ENCODE peak calls at places on chromosomes 3 and 15, in nine cellular contexts. One of them, this sample, is unnamed.

GRCh38 chr3:125148836-125149235 is 63.7 kb downstream of the SLC12A8 start:
- DNase-seq in NCI-H460: no peak
- DNase-seq in NT2/D1: no peak
- DNase-seq in T follicular helper cell: no peak
- DNase-seq in IMR-90: peak
- DNase-seq in osteocyte: no peak
- DNase-seq in tibial nerve: no peak
- DNase-seq in activated CD8-positive, alpha-beta memory T cell treated with anti-CD3 and anti-CD28 coated beads, Interleukin-2, amount 10 ng/mL, durations not matched to agents 7 days and 5 days: no peak
- DNase-seq in upper lobe of right lung: peak
- DNase-seq in this sample: no peak

GRCh38 chr15:91552555-91552954 is 301.0 kb upstream of the SLCO3A1 start:
- DNase-seq in NCI-H460: no peak
- DNase-seq in NT2/D1: no peak
- DNase-seq in T follicular helper cell: no peak
- DNase-seq in IMR-90: no peak
- DNase-seq in osteocyte: no peak
- DNase-seq in tibial nerve: no peak
- DNase-seq in activated CD8-positive, alpha-beta memory T cell treated with anti-CD3 and anti-CD28 coated beads, Interleukin-2, amount 10 ng/mL, durations not matched to agents 7 days and 5 days: no peak
- DNase-seq in upper lobe of right lung: no peak
- DNase-seq in this sample: no peak

GRCh38 chr15:42832577-42832976 is 88.0 kb downstream of the TTBK2 start:
- DNase-seq in NCI-H460: no peak
- DNase-seq in NT2/D1: no peak
- DNase-seq in T follicular helper cell: no peak
- DNase-seq in IMR-90: peak
- DNase-seq in osteocyte: no peak
- DNase-seq in tibial nerve: no peak
- DNase-seq in activated CD8-positive, alpha-beta memory T cell treated with anti-CD3 and anti-CD28 coated beads, Interleukin-2, amount 10 ng/mL, durations not matched to agents 7 days and 5 days: no peak
- DNase-seq in upper lobe of right lung: no peak
- DNase-seq in this sample: no peak

GRCh38 chr3:14899993-14900618 is 47.3 kb upstream of the NR2C2 start:
- DNase-seq in NCI-H460: no peak
- DNase-seq in NT2/D1: peak
- DNase-seq in T follicular helper cell: no peak
- DNase-seq in IMR-90: no peak
- DNase-seq in osteocyte: no peak
- DNase-seq in tibial nerve: no peak
- DNase-seq in activated CD8-positive, alpha-beta memory T cell treated with anti-CD3 and anti-CD28 coated beads, Interleukin-2, amount 10 ng/mL, durations not matched to agents 7 days and 5 days: no peak
- DNase-seq in upper lobe of right lung: no peak
- DNase-seq in this sample: no peak

GRCh38 chr3:184565421-184566211 is 4.0 kb downstream of the EPHB3 start:
- DNase-seq in NCI-H460: no peak
- DNase-seq in NT2/D1: no peak
- DNase-seq in T follicular helper cell: no peak
- DNase-seq in IMR-90: peak
- DNase-seq in osteocyte: no peak
- DNase-seq in tibial nerve: no peak
- DNase-seq in activated CD8-positive, alpha-beta memory T cell treated with anti-CD3 and anti-CD28 coated beads, Interleukin-2, amount 10 ng/mL, durations not matched to agents 7 days and 5 days: no peak
- DNase-seq in upper lobe of right lung: peak
- DNase-seq in this sample: peak

GRCh38 chr15:67783303-67783702 is 42.0 kb upstream of the SKOR1 start:
- DNase-seq in NCI-H460: no peak
- DNase-seq in NT2/D1: no peak
- DNase-seq in T follicular helper cell: peak
- DNase-seq in IMR-90: no peak
- DNase-seq in osteocyte: no peak
- DNase-seq in tibial nerve: no peak
- DNase-seq in activated CD8-positive, alpha-beta memory T cell treated with anti-CD3 and anti-CD28 coated beads, Interleukin-2, amount 10 ng/mL, durations not matched to agents 7 days and 5 days: peak
- DNase-seq in upper lobe of right lung: no peak
- DNase-seq in this sample: no peak

GRCh38 chr3:190855151-190855550 is 7.3 kb downstream of the GMNC start:
- DNase-seq in NCI-H460: no peak
- DNase-seq in NT2/D1: peak
- DNase-seq in T follicular helper cell: no peak
- DNase-seq in IMR-90: no peak
- DNase-seq in osteocyte: no peak
- DNase-seq in tibial nerve: no peak
- DNase-seq in activated CD8-positive, alpha-beta memory T cell treated with anti-CD3 and anti-CD28 coated beads, Interleukin-2, amount 10 ng/mL, durations not matched to agents 7 days and 5 days: no peak
- DNase-seq in upper lobe of right lung: no peak
- DNase-seq in this sample: peak

GRCh38 chr3:117097356-117097755 is 387.8 kb downstream of the TUSC7 start:
- DNase-seq in NCI-H460: no peak
- DNase-seq in NT2/D1: no peak
- DNase-seq in T follicular helper cell: no peak
- DNase-seq in IMR-90: peak
- DNase-seq in osteocyte: no peak
- DNase-seq in tibial nerve: no peak
- DNase-seq in activated CD8-positive, alpha-beta memory T cell treated with anti-CD3 and anti-CD28 coated beads, Interleukin-2, amount 10 ng/mL, durations not matched to agents 7 days and 5 days: no peak
- DNase-seq in upper lobe of right lung: no peak
- DNase-seq in this sample: no peak

GRCh38 chr3:106610362-106610997 is 741.7 kb upstream of the CBLB start:
- DNase-seq in NCI-H460: no peak
- DNase-seq in NT2/D1: no peak
- DNase-seq in T follicular helper cell: no peak
- DNase-seq in IMR-90: peak
- DNase-seq in osteocyte: no peak
- DNase-seq in tibial nerve: no peak
- DNase-seq in activated CD8-positive, alpha-beta memory T cell treated with anti-CD3 and anti-CD28 coated beads, Interleukin-2, amount 10 ng/mL, durations not matched to agents 7 days and 5 days: no peak
- DNase-seq in upper lobe of right lung: no peak
- DNase-seq in this sample: no peak

GRCh38 chr3:122099255-122099654 is 44.1 kb downstream of the CD86 start:
- DNase-seq in NCI-H460: no peak
- DNase-seq in NT2/D1: no peak
- DNase-seq in T follicular helper cell: no peak
- DNase-seq in IMR-90: no peak
- DNase-seq in osteocyte: no peak
- DNase-seq in tibial nerve: no peak
- DNase-seq in activated CD8-positive, alpha-beta memory T cell treated with anti-CD3 and anti-CD28 coated beads, Interleukin-2, amount 10 ng/mL, durations not matched to agents 7 days and 5 days: no peak
- DNase-seq in upper lobe of right lung: no peak
- DNase-seq in this sample: no peak

GRCh38 chr15:56042982-56043980 is 49.9 kb upstream of the NEDD4 start:
- DNase-seq in NCI-H460: no peak
- DNase-seq in NT2/D1: no peak
- DNase-seq in T follicular helper cell: peak
- DNase-seq in IMR-90: no peak
- DNase-seq in osteocyte: no peak
- DNase-seq in tibial nerve: no peak
- DNase-seq in activated CD8-positive, alpha-beta memory T cell treated with anti-CD3 and anti-CD28 coated beads, Interleukin-2, amount 10 ng/mL, durations not matched to agents 7 days and 5 days: peak
- DNase-seq in upper lobe of right lung: no peak
- DNase-seq in this sample: no peak

GRCh38 chr15:52289629-52290081 is 5.9 kb downstream of the MYO5C start:
- DNase-seq in NCI-H460: no peak
- DNase-seq in NT2/D1: no peak
- DNase-seq in T follicular helper cell: no peak
- DNase-seq in IMR-90: no peak
- DNase-seq in osteocyte: no peak
- DNase-seq in tibial nerve: no peak
- DNase-seq in activated CD8-positive, alpha-beta memory T cell treated with anti-CD3 and anti-CD28 coated beads, Interleukin-2, amount 10 ng/mL, durations not matched to agents 7 days and 5 days: no peak
- DNase-seq in upper lobe of right lung: no peak
- DNase-seq in this sample: peak

GRCh38 chr3:108088697-108089096 is 2.1 kb downstream of the CD47 start:
- DNase-seq in NCI-H460: no peak
- DNase-seq in NT2/D1: no peak
- DNase-seq in T follicular helper cell: no peak
- DNase-seq in IMR-90: peak
- DNase-seq in osteocyte: no peak
- DNase-seq in tibial nerve: no peak
- DNase-seq in activated CD8-positive, alpha-beta memory T cell treated with anti-CD3 and anti-CD28 coated beads, Interleukin-2, amount 10 ng/mL, durations not matched to agents 7 days and 5 days: peak
- DNase-seq in upper lobe of right lung: no peak
- DNase-seq in this sample: no peak

GRCh38 chr15:55741592-55742497 is 1.1 kb downstream of the PRTG start:
- DNase-seq in NCI-H460: no peak
- DNase-seq in NT2/D1: no peak
- DNase-seq in T follicular helper cell: no peak
- DNase-seq in IMR-90: no peak
- DNase-seq in osteocyte: no peak
- DNase-seq in tibial nerve: peak
- DNase-seq in activated CD8-positive, alpha-beta memory T cell treated with anti-CD3 and anti-CD28 coated beads, Interleukin-2, amount 10 ng/mL, durations not matched to agents 7 days and 5 days: no peak
- DNase-seq in upper lobe of right lung: peak
- DNase-seq in this sample: peak

This sample was measured in neural progenitor cell.